ENCODE peak calls at places on chromosome 14, in four cellular contexts. F is AG04449, T is psoas muscle, N is ovary. G is an unnamed sample.

GRCh38 chr14:31934767-31935266 is 142.3 kb upstream of the ARHGAP5 start:
- DNase-seq in F (no peak), T (no peak), N (peak), G (no peak)

GRCh38 chr14:50943261-50943942 is 881 bp downstream of the PYGL start:
- DNase-seq in F (no peak), T (peak), N (peak), G (no peak)

GRCh38 chr14:96252323-96253052 is 3.5 kb upstream of the BDKRB1 start:
- DNase-seq in F (no peak), T (no peak), N (no peak), G (no peak)

GRCh38 chr14:106883218-106883692 is 1356.9 kb downstream of the TMEM121 start:
- DNase-seq in F (no peak), T (peak), N (peak), G (peak)

GRCh38 chr14:105210266-105211025 is 29.3 kb upstream of the NUDT14 start:
- DNase-seq in F (no peak), T (no peak), N (no peak), G (no peak)

GRCh38 chr14:44700694-44701093 is 193.6 kb upstream of the FSCB start:
- DNase-seq in F (no peak), T (no peak), N (no peak), G (no peak)

GRCh38 chr14:52296378-52296777 is 17.7 kb upstream of the PTGER2 start:
- DNase-seq in F (no peak), T (no peak), N (no peak), G (no peak)

GRCh38 chr14:66709292-66709691 is 201.3 kb downstream of the GPHN start:
- DNase-seq in F (no peak), T (no peak), N (no peak), G (no peak)

GRCh38 chr14:32607399-32607798 is 278.3 kb downstream of the AKAP6 start:
- DNase-seq in F (no peak), T (no peak), N (no peak), G (no peak)

GRCh38 chr14:101194356-101195308 is 291.1 kb upstream of the RTL1 start:
- DNase-seq in F (no peak), T (no peak), N (peak), G (peak)

GRCh38 chr14:25833341-25834121 is 764.3 kb downstream of the NOVA1 start:
- DNase-seq in F (no peak), T (no peak), N (peak), G (no peak)

GRCh38 chr14:72597834-72598233 is 296.1 kb downstream of the DPF3 start:
- DNase-seq in F (no peak), T (no peak), N (no peak), G (no peak)

GRCh38 chr14:96959992-96960391 is 162.8 kb downstream of the VRK1 start:
- DNase-seq in F (no peak), T (no peak), N (no peak), G (no peak)

GRCh38 chr14:53365516-53366130 is 212.5 kb upstream of the DDHD1 start:
- DNase-seq in F (no peak), T (no peak), N (no peak), G (no peak)

GRCh38 chr14:88955470-88955869 is 131.0 kb downstream of the TTC8 start:
- DNase-seq in F (no peak), T (no peak), N (no peak), G (no peak)

GRCh38 chr14:76181546-76181945 is 29.8 kb downstream of the GPATCH2L start:
- DNase-seq in F (no peak), T (no peak), N (no peak), G (no peak)

GRCh38 chr14:44657153-44657552 is 150.1 kb upstream of the FSCB start:
- DNase-seq in F (no peak), T (no peak), N (no peak), G (no peak)

GRCh38 chr14:23056956-23057756 is at the start of gene CDH24:
- DNase-seq in F (no peak), T (peak), N (peak), G (peak)

GRCh38 chr14:30034049-30034635 is 106.5 kb upstream of the PRKD1 start:
- DNase-seq in F (no peak), T (no peak), N (no peak), G (no peak)

GRCh38 chr14:34322940-34323418 is 139.1 kb downstream of the SPTSSA start:
- DNase-seq in F (no peak), T (peak), N (no peak), G (peak)

GRCh38 chr14:24042733-24043132 is 9.1 kb upstream of the CARMIL3 start:
- DNase-seq in F (no peak), T (no peak), N (no peak), G (no peak)

GRCh38 chr14:21528381-21529348 is 2.5 kb upstream of the SALL2 start:
- DNase-seq in F (no peak), T (no peak), N (no peak), G (no peak)

GRCh38 chr14:55317503-55317902 is 46.3 kb downstream of the FBXO34 start:
- DNase-seq in F (no peak), T (no peak), N (no peak), G (no peak)
- H3K4me3 ChIP-seq in F (no peak), T (no peak), N (no peak), G (no peak)

GRCh38 chr14:69629225-69630127 is 18.1 kb downstream of the SUSD6 start:
- DNase-seq in F (no peak), T (no peak), N (no peak), G (no peak)

GRCh38 chr14:69620981-69621380 is 9.6 kb downstream of the SUSD6 start:
- DNase-seq in F (no peak), T (no peak), N (no peak), G (no peak)

GRCh38 chr14:69624131-69624530 is 12.7 kb downstream of the SUSD6 start:
- DNase-seq in F (no peak), T (no peak), N (no peak), G (no peak)

GRCh38 chr14:69626132-69626500 is 14.7 kb downstream of the SUSD6 start:
- DNase-seq in F (no peak), T (no peak), N (no peak), G (no peak)

DNA sequence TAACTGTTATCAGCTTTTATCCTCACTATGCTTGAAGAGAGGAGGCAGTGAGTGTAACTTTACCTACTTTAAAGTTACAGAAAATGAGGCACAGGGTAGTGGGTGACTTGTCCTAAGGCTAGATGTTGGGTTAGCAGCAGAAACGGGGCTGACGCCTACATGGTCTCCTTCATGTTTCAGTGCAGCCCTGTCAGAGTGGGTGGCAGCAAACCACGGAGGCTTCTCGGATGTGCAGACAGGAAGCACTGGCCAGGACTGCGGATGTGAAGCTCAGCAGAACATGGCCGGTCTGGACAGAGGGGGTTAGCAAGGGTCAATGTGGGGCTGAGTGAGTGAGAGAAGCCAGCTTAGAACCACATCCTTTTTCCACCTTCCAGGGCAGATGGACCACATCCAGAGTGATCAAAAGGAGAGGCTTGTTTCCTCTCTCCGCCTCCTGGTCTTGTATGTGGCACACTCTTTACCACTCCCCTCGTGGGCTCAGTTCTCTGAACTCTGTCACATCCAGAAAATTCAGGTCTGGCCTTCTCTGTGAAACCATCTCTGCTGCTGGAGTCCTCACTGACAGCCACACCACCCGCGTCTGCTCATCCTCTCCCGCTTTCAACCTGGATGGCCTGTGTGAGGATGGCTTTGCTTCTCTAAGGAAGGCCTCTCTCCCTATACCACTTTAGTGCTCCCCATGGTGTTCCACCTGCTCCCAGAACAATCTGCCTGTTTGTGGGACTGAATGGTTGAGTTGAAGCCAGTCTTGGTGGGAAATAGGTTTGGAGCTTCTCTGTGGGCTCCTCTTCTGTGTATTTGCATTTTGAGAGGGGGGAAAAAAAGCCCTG is 14.1 kb downstream of the SUSD6 start:
- DNase-seq in F (no peak), T (peak), N (no peak), G (peak)
- H3K4me3 ChIP-seq in F (no peak), T (no peak), N (no peak), G (peak)

GRCh38 chr14:28770574-28770973 is 4.0 kb downstream of the FOXG1 start:
- DNase-seq in F (no peak), T (no peak), N (no peak), G (no peak)

GRCh38 chr14:28769358-28769757 is 2.8 kb downstream of the FOXG1 start:
- DNase-seq in F (no peak), T (no peak), N (no peak), G (no peak)

GRCh38 chr14:28770061-28770460 is 3.5 kb downstream of the FOXG1 start:
- DNase-seq in F (no peak), T (no peak), N (no peak), G (no peak)

GRCh38 chr14:28772613-28773012 is 6.0 kb downstream of the FOXG1 start:
- DNase-seq in F (no peak), T (no peak), N (no peak), G (no peak)

DNA sequence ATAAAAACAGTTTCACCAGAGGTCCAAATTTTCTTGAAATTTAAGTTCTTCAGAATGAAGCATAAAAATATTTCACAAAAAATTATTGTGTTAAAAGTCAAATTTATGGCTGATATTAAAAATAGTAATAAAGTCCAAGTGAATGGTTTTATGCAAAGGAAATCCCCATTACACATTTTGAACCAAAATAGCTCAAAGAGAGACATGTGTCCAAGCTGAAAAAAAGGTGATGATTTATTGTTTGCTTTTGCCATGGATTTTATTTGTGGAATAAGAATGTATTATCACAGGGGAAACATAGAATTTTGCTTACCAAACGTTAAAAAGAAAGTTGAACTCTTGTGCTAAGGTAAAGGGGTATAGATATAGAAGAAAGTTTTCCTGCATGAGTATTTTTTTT is 4.6 kb downstream of the FOXG1 start:
- DNase-seq in F (no peak), T (no peak), N (no peak), G (no peak)
- H3K4me3 ChIP-seq in F (no peak), T (no peak), N (no peak), G (no peak)

GRCh38 chr14:94615823-94616570 is 3.8 kb downstream of the SERPINA3 start:
- DNase-seq in F (no peak), T (no peak), N (no peak), G (no peak)

GRCh38 chr14:94613720-94614644 is 1.8 kb downstream of the SERPINA3 start:
- DNase-seq in F (no peak), T (no peak), N (no peak), G (no peak)

GRCh38 chr14:94615254-94615653 is 3.1 kb downstream of the SERPINA3 start:
- DNase-seq in F (no peak), T (no peak), N (no peak), G (no peak)

GRCh38 chr14:94612580-94613554 is 676 bp downstream of the SERPINA3 start:
- DNase-seq in F (no peak), T (no peak), N (peak), G (no peak)

DNA sequence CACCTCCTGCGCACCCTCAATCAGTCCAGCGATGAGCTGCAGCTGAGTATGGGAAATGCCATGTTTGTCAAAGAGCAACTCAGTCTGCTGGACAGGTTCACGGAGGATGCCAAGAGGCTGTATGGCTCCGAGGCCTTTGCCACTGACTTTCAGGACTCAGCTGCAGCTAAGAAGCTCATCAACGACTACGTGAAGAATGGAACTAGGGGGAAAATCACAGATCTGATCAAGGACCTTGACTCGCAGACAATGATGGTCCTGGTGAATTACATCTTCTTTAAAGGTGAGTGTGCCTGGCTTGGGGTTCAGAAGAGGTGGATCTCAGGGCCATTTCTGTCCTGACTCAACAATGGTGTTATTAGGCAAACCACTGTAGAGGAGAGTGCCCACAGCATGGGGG is 2.6 kb downstream of the SERPINA3 start:
- DNase-seq in F (no peak), T (no peak), N (no peak), G (no peak)
- H3K4me3 ChIP-seq in F (no peak), T (no peak), N (no peak), G (no peak)

GRCh38 chr14:103562385-103563088 is at the start of the genes BAG5 and COA8:
- DNase-seq in F (no peak), T (peak), N (peak), G (peak)

GRCh38 chr14:103558071-103558882 is 4.2 kb downstream of the BAG5 start:
- DNase-seq in F (no peak), T (no peak), N (peak), G (no peak)

GRCh38 chr14:103561381-103562134 is 899 bp downstream of the BAG5 start:
- DNase-seq in F (no peak), T (peak), N (no peak), G (peak)

GRCh38 chr14:103563089-103563620 is 395 bp downstream of the COA8 start:
- DNase-seq in F (no peak), T (no peak), N (no peak), G (peak)

GRCh38 chr14:103562135-103562384 is 397 bp downstream of the BAG5 start:
- DNase-seq in F (no peak), T (no peak), N (no peak), G (no peak)
- H3K4me3 ChIP-seq in F (peak), T (peak), N (peak), G (peak)

GRCh38 chr14:99600232-99600888 is 3.6 kb downstream of the CCDC85C start:
- DNase-seq in F (no peak), T (no peak), N (no peak), G (no peak)
- H3K4me3 ChIP-seq in F (no peak), T (no peak), N (no peak), G (no peak)

DNA sequence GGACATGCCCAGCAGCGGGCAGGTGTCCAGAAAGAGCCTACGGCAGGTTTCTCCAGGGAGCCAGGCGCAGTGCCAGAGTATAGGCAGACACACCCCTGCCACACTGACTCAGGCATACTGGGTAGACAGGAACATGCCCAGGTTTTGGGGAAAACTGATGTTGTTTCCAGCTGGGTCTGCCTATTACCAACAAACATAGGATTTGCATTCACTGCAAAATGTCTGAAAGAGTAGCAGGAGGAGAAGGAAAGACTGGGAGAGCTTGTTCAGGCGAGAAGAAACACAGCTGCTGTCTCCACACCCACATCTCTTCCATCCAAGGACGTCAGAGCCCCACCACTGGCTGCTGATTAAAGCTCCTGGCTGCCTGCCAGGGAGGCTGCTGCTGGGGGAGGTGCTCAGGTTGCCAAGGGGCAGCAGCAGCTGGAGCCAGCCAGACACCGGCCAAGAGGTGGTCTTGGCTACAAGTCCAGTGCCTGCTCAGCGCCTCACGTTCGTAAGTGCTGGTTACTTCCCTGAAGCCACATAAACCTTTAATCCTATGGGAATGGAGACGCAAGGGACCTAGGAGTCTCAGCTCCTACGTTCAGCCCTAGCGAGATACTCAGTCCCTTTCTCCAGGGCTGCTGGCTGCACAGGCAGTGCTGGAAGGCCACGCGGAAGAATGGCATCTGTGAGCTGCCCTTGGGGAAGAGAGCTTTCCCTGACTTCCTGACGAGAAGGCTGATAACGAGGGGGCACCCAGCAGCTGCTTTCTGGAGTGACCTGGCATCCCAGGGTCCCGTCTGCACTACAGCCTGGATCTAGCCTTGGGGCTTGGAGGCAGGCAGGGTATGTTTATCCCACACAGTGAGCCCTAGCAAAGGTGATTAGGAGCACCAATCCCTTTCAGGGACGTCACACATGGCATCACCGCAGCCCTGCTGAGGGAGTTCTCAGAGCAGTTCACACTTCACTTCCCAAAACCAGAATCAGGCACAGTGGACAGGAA is 58.1 kb downstream of the PLEKHG3 start:
- DNase-seq in F (peak), T (peak), N (peak), G (peak)
- H3K4me3 ChIP-seq in F (no peak), T (no peak), N (no peak), G (no peak)

GRCh38 chr14:68969278-68969677 is 9.8 kb downstream of the ACTN1 start:
- DNase-seq in F (no peak), T (no peak), N (no peak), G (no peak)

GRCh38 chr14:68968721-68969120 is 10.4 kb downstream of the ACTN1 start:
- DNase-seq in F (no peak), T (no peak), N (no peak), G (no peak)

GRCh38 chr14:68971411-68972035 is 7.6 kb downstream of the ACTN1 start:
- DNase-seq in F (no peak), T (no peak), N (no peak), G (no peak)

GRCh38 chr14:68970736-68971135 is 8.4 kb downstream of the ACTN1 start:
- DNase-seq in F (no peak), T (no peak), N (no peak), G (no peak)

GRCh38 chr14:68970096-68970612 is 8.9 kb downstream of the ACTN1 start:
- DNase-seq in F (no peak), T (no peak), N (no peak), G (peak)
- H3K4me3 ChIP-seq in F (no peak), T (no peak), N (no peak), G (peak)

DNA sequence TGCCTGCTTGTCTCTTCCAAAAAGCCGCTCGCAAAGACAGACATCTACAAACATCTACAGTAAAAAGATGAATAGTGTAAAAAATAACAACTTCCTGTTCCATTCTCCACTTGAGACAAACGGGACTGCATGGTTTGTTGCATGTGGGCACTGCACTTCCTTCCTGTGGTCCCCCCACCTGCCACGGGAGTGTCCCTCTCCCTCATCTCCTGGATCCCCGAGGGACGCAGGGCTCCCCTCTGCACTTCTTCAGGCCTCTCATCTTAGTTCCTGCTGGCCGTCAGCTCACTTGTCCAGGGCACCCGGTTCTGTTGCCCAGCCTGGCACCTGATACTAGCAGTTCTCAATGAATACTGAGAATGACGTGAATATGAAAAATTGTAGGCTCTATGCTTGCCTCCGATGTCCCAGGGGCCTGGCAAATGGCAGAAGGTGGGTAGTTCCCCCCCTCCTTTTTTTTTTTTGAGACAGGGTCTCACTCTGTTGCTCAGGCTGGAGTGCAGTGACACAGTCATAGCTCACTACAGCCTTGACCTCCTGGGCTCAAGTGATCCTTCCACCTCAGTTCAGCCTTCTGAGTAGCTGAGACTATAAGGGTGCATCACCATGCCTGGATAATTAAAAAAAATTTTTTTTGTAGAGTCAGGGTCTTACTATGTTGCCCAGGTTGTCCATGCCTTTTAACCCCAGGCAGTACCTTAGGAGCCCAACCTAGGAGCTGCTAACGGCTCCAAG is 3.5 kb upstream of the KLC1 start:
- DNase-seq in F (no peak), T (no peak), N (no peak), G (peak)
- H3K4me3 ChIP-seq in F (no peak), T (no peak), N (no peak), G (peak)